ENCODE peak calls at places on chromosomes 13 and 19, in ten cellular contexts. K, T, D, E, O, G, J, B, X and N are unnamed samples.

GRCh38 chr19:40200352-40201099 is 9.3 kb downstream of the MAP3K10 start:
- DNase-seq in B (no peak), J (no peak), E (no peak), K (no peak), G (no peak), T (no peak), X (no peak), D (no peak), O (no peak), N (no peak)

GRCh38 chr19:10292206-10292788 is 2.5 kb downstream of the ICAM5 start:
- DNase-seq in K (peak; percentile 54), B (peak; percentile 60), D (peak; percentile 28), X (peak; percentile 59), G (peak; percentile 69), O (no peak), E (peak; percentile 78), T (peak; percentile 58), J (no peak), N (peak; percentile 56)

GRCh38 chr13:21420706-21421105 is 38.4 kb downstream of the ZDHHC20 start:
- DNase-seq in T (no peak), D (no peak), G (no peak), K (no peak), E (no peak), B (no peak), J (no peak), O (no peak), X (peak; percentile 41), N (no peak)

GRCh38 chr13:23506821-23507210 is 63.4 kb upstream of the TNFRSF19 start:
- DNase-seq in J (no peak), X (peak; percentile 88), K (no peak), G (no peak), B (no peak), T (no peak), O (peak; percentile 62), D (no peak), E (no peak), N (no peak)

GRCh38 chr19:558770-559439 is 13.5 kb upstream of the BSG start:
- DNase-seq in E (no peak), O (no peak), G (no peak), K (peak; percentile 63), X (peak; percentile 80), B (no peak), T (no peak), D (no peak), J (no peak), N (no peak)

GRCh38 chr13:22926176-22927007 is 254.4 kb upstream of the SGCG start:
- DNase-seq in D (no peak), E (peak; percentile 82), T (no peak), K (peak; percentile 87), G (no peak), J (no peak), X (peak; percentile 70), O (no peak), B (no peak), N (no peak)

GRCh38 chr19:13100871-13101589 is 1.6 kb downstream of the LYL1 start:
- DNase-seq in G (no peak), X (no peak), D (no peak), K (no peak), O (no peak), B (no peak), J (no peak), T (no peak), E (no peak), N (no peak)

GRCh38 chr13:80030491-80030890 is 310.4 kb downstream of the SPRY2 start:
- DNase-seq in K (no peak), G (no peak), E (no peak), B (no peak), J (no peak), T (no peak), X (no peak), O (no peak), D (no peak), N (no peak)

GRCh38 chr19:15779756-15780476 is 7.5 kb upstream of the OR10H5 start:
- DNase-seq in D (peak; percentile 21), J (no peak), T (no peak), G (no peak), O (no peak), X (no peak), K (peak; percentile 83), B (no peak), E (peak; percentile 73), N (no peak)

GRCh38 chr19:3119071-3119781 is 16.6 kb upstream of the GNA15 start:
- DNase-seq in B (no peak), K (no peak), G (no peak), J (no peak), X (no peak), E (no peak), D (no peak), O (no peak), T (no peak), N (no peak)

GRCh38 chr19:49626243-49626642 is 13.7 kb downstream of the RRAS start:
- DNase-seq in K (no peak), X (no peak), D (no peak), T (no peak), E (no peak), J (no peak), O (no peak), B (no peak), G (no peak), N (no peak)

DNA sequence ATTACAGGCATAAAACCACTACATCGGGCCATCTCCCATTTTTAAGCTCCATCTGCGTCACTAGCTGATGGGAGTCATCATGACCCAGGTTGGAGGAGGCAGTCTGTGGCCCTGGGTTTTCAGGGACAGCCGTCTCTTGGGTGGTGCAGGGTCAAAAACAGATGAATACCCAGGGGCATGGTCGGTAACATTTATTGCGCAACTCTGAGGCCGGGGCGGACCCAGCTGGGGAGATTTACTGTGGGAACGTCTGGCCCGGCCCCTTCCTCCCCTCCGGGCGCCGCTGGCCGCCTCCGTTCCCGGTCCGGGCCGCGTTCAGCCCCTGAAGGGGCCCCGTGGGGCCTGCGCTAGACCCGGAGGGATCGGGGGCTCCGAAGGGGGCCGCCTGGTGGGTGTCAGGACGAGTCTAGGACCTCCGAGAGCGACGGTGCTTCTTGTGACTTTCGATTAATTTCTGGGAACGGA is 1.3 kb upstream of the RGL3 start:
- DNase-seq in X (peak; percentile 52), T (no peak), K (peak; percentile 60), J (no peak), O (no peak), G (no peak), D (no peak), E (peak; percentile 85), B (no peak), N (no peak)
- H3K9me3 ChIP-seq in X (no peaks in the 10 kb centered on the region), T (no peaks in the 10 kb centered on the region), K (no peaks in the 10 kb centered on the region), J (no peaks in the 10 kb centered on the region), O (peaks cover 17% of the 10 kb centered on the region), G (no peaks in the 10 kb centered on the region), D (no peaks in the 10 kb centered on the region), E (no peaks in the 10 kb centered on the region), B (no peaks in the 10 kb centered on the region), N (no peaks in the 10 kb centered on the region)

DNA sequence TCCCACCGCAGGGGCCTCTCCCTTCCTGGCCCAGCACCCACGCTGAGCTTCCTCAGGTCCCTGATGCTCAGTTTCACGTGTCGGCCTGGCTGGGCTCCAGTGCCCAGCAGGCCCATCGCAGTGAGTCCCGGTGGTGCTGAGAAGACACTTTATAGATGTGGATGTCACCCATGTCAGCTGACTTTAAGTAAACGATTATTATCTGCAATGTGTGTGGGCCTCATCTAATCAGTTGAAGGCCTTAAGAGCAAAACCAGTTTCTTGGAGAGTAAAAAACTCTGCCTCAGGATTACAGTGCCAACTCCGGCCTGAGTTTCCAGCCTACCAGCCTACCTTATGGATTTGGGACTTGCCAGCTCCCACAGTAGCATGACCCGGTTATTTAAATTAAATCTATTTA is 17.3 kb upstream of the SMIM17 start:
- DNase-seq in G (no peak), X (no peak), D (no peak), E (no peak), T (no peak), J (no peak), O (no peak), B (no peak), K (no peak), N (no peak)
- H3K9me3 ChIP-seq in G (peaks cover 49% of the 10 kb centered on the region), X (no peaks in the 10 kb centered on the region), D (peaks cover 88% of the 10 kb centered on the region), E (peaks cover 91% of the 10 kb centered on the region), T (peaks cover 87% of the 10 kb centered on the region), J (peaks cover 63% of the 10 kb centered on the region), O (peaks cover 84% of the 10 kb centered on the region), B (peaks cover 65% of the 10 kb centered on the region), K (no peaks in the 10 kb centered on the region), N (peaks cover 16% of the 10 kb centered on the region)

GRCh38 chr19:6997679-6998445 is 23.4 kb downstream of the MBD3L2B start:
- DNase-seq in X (no peak), E (no peak), B (no peak), D (no peak), O (no peak), K (no peak), J (no peak), G (no peak), T (no peak), N (no peak)
- H3K9me3 ChIP-seq in X (no peaks in the 10 kb centered on the region), E (no peaks in the 10 kb centered on the region), B (no peaks in the 10 kb centered on the region), D (no peaks in the 10 kb centered on the region), O (peaks cover 33% of the 10 kb centered on the region), K (no peaks in the 10 kb centered on the region), J (no peaks in the 10 kb centered on the region), G (no peaks in the 10 kb centered on the region), T (no peaks in the 10 kb centered on the region), N (no peaks in the 10 kb centered on the region)

DNA sequence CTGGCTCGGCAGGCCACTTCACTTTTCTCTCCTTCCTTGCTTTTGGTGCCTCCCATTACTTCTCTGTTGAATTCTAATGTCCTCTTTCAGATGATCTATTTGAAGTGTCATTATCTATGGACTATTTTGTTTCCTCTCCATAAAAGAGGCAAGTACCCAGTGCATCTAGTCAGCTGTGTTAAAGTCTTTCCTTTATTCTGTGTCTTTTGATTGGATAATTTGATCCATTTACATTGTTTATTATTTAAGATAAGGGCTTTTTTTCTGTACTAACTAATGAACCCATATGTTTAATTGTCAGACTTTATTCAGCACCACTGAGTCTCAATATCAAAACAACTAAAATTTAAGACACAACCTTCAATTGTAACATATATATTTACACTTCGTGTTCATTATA is 36.4 kb downstream of the IGFL3 start:
- DNase-seq in X (no peak), O (no peak), T (no peak), B (no peak), J (no peak), G (no peak), K (no peak), D (no peak), E (no peak), N (no peak)
- H3K9me3 ChIP-seq in X (no peaks in the 10 kb centered on the region), O (peaks cover 20% of the 10 kb centered on the region), T (peaks cover 32% of the 10 kb centered on the region), B (peaks cover 7% of the 10 kb centered on the region), J (peaks cover 5% of the 10 kb centered on the region), G (no peaks in the 10 kb centered on the region), K (no peaks in the 10 kb centered on the region), D (peaks cover 21% of the 10 kb centered on the region), E (peaks cover 56% of the 10 kb centered on the region), N (peaks cover 5% of the 10 kb centered on the region)

GRCh38 chr19:56594446-56594782 is 688 bp upstream of the ZNF71 start:
- DNase-seq in K (no peak), D (no peak), J (no peak), X (no peak), G (no peak), O (no peak), B (no peak), E (no peak), T (no peak), N (no peak)
- H3K9me3 ChIP-seq in K (no peaks in the 10 kb centered on the region), D (peaks cover 3% of the 10 kb centered on the region), J (no peaks in the 10 kb centered on the region), X (no peaks in the 10 kb centered on the region), G (no peaks in the 10 kb centered on the region), O (peaks cover 35% of the 10 kb centered on the region), B (no peaks in the 10 kb centered on the region), E (peaks cover 38% of the 10 kb centered on the region), T (peaks cover 25% of the 10 kb centered on the region), N (peaks cover 3% of the 10 kb centered on the region)

GRCh38 chr19:57465680-57466381 is 8.9 kb upstream of the VN1R1 start:
- DNase-seq in E (no peak), X (peak; percentile 33), B (no peak), K (no peak), G (no peak), D (no peak), O (no peak), J (no peak), T (no peak), N (no peak)
- H3K9me3 ChIP-seq in E (peaks cover 100% of the 10 kb centered on the region), X (no peaks in the 10 kb centered on the region), B (peaks cover 14% of the 10 kb centered on the region), K (peaks cover 2% of the 10 kb centered on the region), G (peaks cover 24% of the 10 kb centered on the region), D (peaks cover 74% of the 10 kb centered on the region), O (peaks cover 36% of the 10 kb centered on the region), J (peaks cover 62% of the 10 kb centered on the region), T (peaks cover 57% of the 10 kb centered on the region), N (peaks cover 19% of the 10 kb centered on the region)